ENCODE peak calls at places on chromosome 7, in seven cellular contexts. N is H9, U is IMR-90, A is H1, X is mesendoderm, L is mesenchymal stem cell, Y is trophoblast cell. J is an unnamed sample. For H3K4me1, the result is how much of the 10 kb centered on the place peaks cover.

GRCh38 chr7:143145-143751 is 49.1 kb upstream of the FAM20C start:
- DNase-seq in N (no peak), U (no peak), A (no peak), X (no peak), L (no peak), Y (no peak), J (no peak)

GRCh38 chr7:12770227-12770975 is 83.0 kb downstream of the ARL4A start:
- DNase-seq in N (no peak), U (no peak), A (no peak), X (no peak), L (no peak), Y (no peak), J (no peak)

GRCh38 chr7:33887576-33887975 is 17.8 kb upstream of the BMPER start:
- DNase-seq in N (no peak), U (no peak), A (no peak), X (no peak), L (no peak), Y (no peak), J (no peak)

GRCh38 chr7:38335123-38335489 is 61.7 kb upstream of the TARP start:
- DNase-seq in N (no peak), U (no peak), A (no peak), X (no peak), L (no peak), Y (peak), J (no peak)

GRCh38 chr7:8365499-8366110 is 67.8 kb upstream of the NXPH1 start:
- DNase-seq in N (no peak), U (no peak), A (no peak), X (peak), L (peak), Y (peak), J (peak)

GRCh38 chr7:38318803-38319416 is 45.5 kb upstream of the TARP start:
- DNase-seq in N (peak), U (peak), A (peak), X (peak), L (peak), Y (peak), J (peak)

GRCh38 chr7:10022957-10023356 is 950.7 kb upstream of the PHF14 start:
- DNase-seq in N (peak), U (no peak), A (no peak), X (peak), L (peak), Y (peak), J (peak)

GRCh38 chr7:50659329-50659965 is 94.2 kb upstream of the DDC start:
- DNase-seq in N (no peak), U (no peak), A (no peak), X (no peak), L (no peak), Y (no peak), J (no peak)

GRCh38 chr7:50553973-50554372 is 11.2 kb downstream of the DDC start:
- DNase-seq in N (no peak), U (no peak), A (no peak), X (no peak), L (no peak), Y (peak), J (no peak)

GRCh38 chr7:128302110-128302509 is 41.6 kb downstream of the RBM28 start:
- DNase-seq in N (no peak), U (no peak), A (no peak), X (no peak), L (no peak), Y (no peak), J (no peak)

GRCh38 chr7:45073031-45073842 is 15.5 kb downstream of the NACAD start:
- DNase-seq in N (no peak), U (no peak), A (no peak), X (peak), L (no peak), Y (no peak), J (no peak)

GRCh38 chr7:54663603-54664234 is 95.3 kb downstream of the SEC61G start:
- DNase-seq in N (no peak), U (no peak), A (no peak), X (no peak), L (no peak), Y (no peak), J (no peak)

GRCh38 chr7:44212018-44212417 is 11.2 kb downstream of the YKT6 start:
- DNase-seq in N (no peak), U (no peak), A (no peak), X (no peak), L (no peak), Y (no peak), J (no peak)

DNA sequence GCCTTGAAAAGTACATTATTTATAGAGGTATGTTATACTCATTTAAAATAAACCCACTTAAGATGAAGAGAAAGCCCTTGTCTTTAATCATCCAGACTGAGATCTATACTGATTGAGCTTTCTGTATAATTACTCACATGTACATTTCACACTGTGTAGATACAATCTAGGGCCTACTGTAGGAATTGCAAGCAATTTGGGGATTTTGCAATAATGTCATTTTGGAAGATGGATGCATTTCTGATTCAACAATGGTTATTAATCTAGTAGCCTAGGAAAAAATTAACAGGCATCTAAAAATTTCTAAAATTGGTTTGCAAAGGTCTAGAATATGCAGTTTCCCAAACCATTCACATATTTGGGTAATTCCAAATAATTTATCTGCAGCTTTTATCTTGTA is 132.2 kb downstream of the PDE1C start:
- DNase-seq in N (no peak), U (no peak), A (no peak), X (no peak), L (no peak), Y (peak), J (no peak)
- H3K4me1 ChIP-seq in N (under half), U (under half), A (under half), X (under half), L (under half), Y (under half), J (under half)

GRCh38 chr7:21550821-21551531 is 8.1 kb downstream of the DNAH11 start:
- DNase-seq in N (peak), U (no peak), A (no peak), X (peak), L (no peak), Y (peak), J (no peak)
- H3K27ac ChIP-seq in N (no peak), U (no peak), A (no peak), X (no peak), L (no peak), Y (no peak), J (no peak)

GRCh38 chr7:41431671-41432070 is 271.2 kb downstream of the INHBA start:
- DNase-seq in N (no peak), U (no peak), A (no peak), X (no peak), L (no peak), Y (no peak), J (no peak)
- H3K23ac ChIP-seq in N (no peak), U (no peak), A (no peak), X (no peak), L (no peak), Y (no peak), J (no peak)

GRCh38 chr7:113008755-113009154 is 77.9 kb downstream of the GPR85 start:
- DNase-seq in N (no peak), U (no peak), A (no peak), X (no peak), L (no peak), Y (no peak), J (no peak)
- H3K4me1 ChIP-seq in N (under half), U (under half), A (under half), X (under half), L (under half), Y (under half), J (under half)

GRCh38 chr7:114943953-114944741 is 22.3 kb downstream of the MDFIC start:
- DNase-seq in N (no peak), U (no peak), A (no peak), X (no peak), L (no peak), Y (no peak), J (no peak)
- H3K27ac ChIP-seq in N (no peak), U (peak), A (no peak), X (no peak), L (no peak), Y (no peak), J (no peak)